ENCODE peak calls at places on chromosomes 3 and 15, in four cellular contexts. L, E, A and R are unnamed samples. For H3K4me1, the result is how much of the 10 kb centered on the place peaks cover.

GRCh38 chr15:65411470-65412071 is 11.2 kb downstream of the IGDCC4 start:
- DNase-seq in E (peak), A (peak), L (no peak), R (no peak)

GRCh38 chr3:140420621-140421357 is 257.1 kb upstream of the TRIM42 start:
- DNase-seq in A (peak), L (no peak), E (no peak), R (no peak)

GRCh38 chr3:41163399-41163798 is 35.9 kb upstream of the CTNNB1 start:
- DNase-seq in L (no peak), E (no peak), A (no peak), R (no peak)

GRCh38 chr3:27228805-27229204 is 140.4 kb downstream of the NEK10 start:
- DNase-seq in A (no peak), L (no peak), E (peak), R (no peak)

GRCh38 chr3:112327371-112327951 is 5.5 kb upstream of the CD200 start:
- DNase-seq in A (peak), L (no peak), E (peak), R (no peak)

GRCh38 chr3:106881177-106881576 is 496.1 kb upstream of the CCDC54 start:
- DNase-seq in A (no peak), L (no peak), E (no peak), R (no peak)

GRCh38 chr15:67770098-67770628 is 55.1 kb upstream of the SKOR1 start:
- DNase-seq in L (no peak), E (no peak), A (no peak), R (no peak)

GRCh38 chr15:36907295-36907694 is 193.1 kb downstream of the MEIS2 start:
- DNase-seq in E (no peak), A (no peak), L (no peak), R (no peak)

GRCh38 chr15:101013769-101014223 is 94.6 kb downstream of the LRRK1 start:
- DNase-seq in E (no peak), A (no peak), L (no peak), R (no peak)

GRCh38 chr3:10729439-10729838 is 86.6 kb upstream of the SLC6A11 start:
- DNase-seq in A (no peak), E (no peak), L (no peak), R (no peak)

GRCh38 chr3:139472380-139473010 is 3.8 kb downstream of the RBP2 start:
- DNase-seq in L (no peak), E (no peak), A (no peak), R (no peak)

GRCh38 chr15:29920515-29920914 is 98.2 kb upstream of the TJP1 start:
- DNase-seq in L (no peak), E (peak), A (peak), R (peak)

GRCh38 chr15:91047545-91048199 is 25.3 kb upstream of the VPS33B start:
- DNase-seq in A (peak), L (no peak), E (peak), R (no peak)

GRCh38 chr3:63661242-63661641 is 8.8 kb downstream of the SNTN start:
- DNase-seq in L (no peak), E (no peak), A (no peak), R (no peak)

GRCh38 chr3:115772951-115773350 is 149.6 kb downstream of the GAP43 start:
- DNase-seq in A (no peak), E (no peak), L (no peak), R (no peak)
- H3K4me1 ChIP-seq in A (under half), E (under half), L (under half), R (under half)

DNA sequence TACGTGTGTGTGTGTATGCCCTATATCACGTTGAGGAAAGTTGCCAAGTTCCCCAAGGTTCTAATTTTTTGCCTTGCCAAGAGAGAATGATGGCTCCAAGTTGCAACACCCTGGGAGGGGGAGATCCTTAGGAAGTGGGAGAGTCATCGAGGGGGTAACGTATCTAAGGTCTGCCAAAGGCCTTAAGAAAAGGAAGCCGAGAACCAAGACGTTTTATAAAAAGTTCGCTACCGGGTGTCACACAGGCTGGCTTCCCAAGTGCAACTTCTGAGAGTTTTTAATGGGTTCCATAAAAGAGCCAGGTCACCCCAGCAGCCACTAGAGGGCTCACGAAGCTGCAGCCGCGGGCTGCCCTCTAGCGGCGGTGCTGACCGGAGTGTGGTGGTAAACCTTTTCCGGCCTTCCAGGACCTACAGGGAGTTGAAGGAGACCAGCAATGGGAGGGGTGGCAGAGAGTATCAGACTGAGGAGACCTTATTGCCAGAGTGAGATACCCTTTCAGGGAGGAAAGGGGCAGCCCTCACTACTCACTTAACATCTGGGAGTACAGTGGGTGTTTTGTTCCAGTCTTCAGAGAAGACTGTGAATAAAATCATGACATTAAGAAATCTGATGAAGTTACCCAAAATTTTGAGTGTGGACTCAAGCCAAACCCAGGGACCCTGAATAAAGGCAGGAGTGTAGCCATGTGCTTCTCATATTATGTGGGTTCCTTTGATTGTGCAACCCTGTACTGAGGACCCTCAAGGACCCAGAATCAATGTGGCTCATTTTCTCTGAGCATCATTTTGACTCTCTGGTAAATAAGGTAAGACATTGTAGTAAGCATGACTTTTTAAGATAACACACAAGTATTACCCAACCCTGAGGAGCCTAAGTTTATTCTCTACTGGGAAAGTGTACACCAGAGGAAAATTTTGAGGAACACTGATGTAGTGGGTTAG is 2.5 kb upstream of the RFX7 start:
- DNase-seq in E (peak), A (peak), L (peak), R (peak)
- H3K4me3 ChIP-seq in E (peak), A (peak), L (peak), R (peak)

DNA sequence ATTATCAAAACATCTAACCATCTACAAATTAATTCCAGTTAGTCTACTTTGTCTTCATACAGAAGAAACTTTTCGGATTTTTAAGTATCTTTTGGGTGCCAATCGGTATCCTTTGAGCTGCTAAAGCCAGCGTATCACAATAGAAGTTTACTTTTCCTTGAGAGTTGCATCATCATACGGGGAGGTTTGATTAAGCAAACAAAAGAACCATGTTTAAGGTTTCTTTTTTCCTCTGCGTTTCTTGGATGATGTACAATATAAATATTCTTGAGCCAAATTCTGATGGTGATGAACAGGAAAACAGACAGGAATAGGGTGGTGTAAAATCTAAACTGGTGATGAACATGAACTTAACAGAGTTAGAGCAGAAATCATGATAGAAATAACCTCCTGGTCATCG is 527.9 kb downstream of the FOXP1 start:
- DNase-seq in A (peak), L (no peak), E (peak), R (no peak)
- H3K4me1 ChIP-seq in A (under half), L (under half), E (half or more), R (half or more)

DNA sequence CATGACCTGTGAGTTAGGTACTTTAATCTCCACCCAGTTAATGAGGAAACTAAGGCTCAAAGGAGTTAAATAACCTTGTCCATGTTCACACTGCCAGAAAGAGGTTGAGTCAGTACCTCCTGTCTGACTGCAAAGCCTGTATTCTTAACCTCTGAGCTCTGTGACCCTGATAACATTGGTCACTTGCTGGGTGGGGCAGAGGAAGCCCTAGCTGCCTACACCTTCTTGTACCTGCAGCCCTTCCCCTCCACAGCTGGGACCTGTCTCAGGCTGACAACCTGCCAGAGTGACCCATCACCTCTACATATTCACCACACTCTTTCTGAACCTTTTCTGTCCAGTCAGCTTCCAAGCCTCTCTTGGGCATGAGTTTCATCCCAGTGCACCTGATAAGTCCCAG is 106.1 kb upstream of the HES1 start:
- DNase-seq in L (no peak), A (no peak), E (no peak), R (no peak)
- H3K4me3 ChIP-seq in L (no peak), A (no peak), E (no peak), R (no peak)